ENCODE peak calls at places on chromosomes 12 and 14, in ten cellular contexts. One of them, this sample, is unnamed.

GRCh38 chr12:117005417-117006046 is 93.7 kb downstream of the TESC start:
- DNase-seq in posterior cingulate gyrus: no peak
- DNase-seq in NCI-H774: no peak
- DNase-seq in MG63: no peak
- DNase-seq in hepatic stellate cell: no peak
- DNase-seq in kidney tubule cell: no peak
- DNase-seq in mucosa of gallbladder: no peak
- DNase-seq in left cardiac atrium: no peak
- DNase-seq in NCI-H1417 treated with DMSO at 0.1 percent for 48 hours: no peak
- DNase-seq in iPS-NIHi11: no peak
- DNase-seq in this sample: no peak

GRCh38 chr12:3362751-3363150 is 128.3 kb upstream of the PRMT8 start:
- DNase-seq in posterior cingulate gyrus: no peak
- DNase-seq in NCI-H774: no peak
- DNase-seq in MG63: no peak
- DNase-seq in hepatic stellate cell: no peak
- DNase-seq in kidney tubule cell: peak
- DNase-seq in mucosa of gallbladder: no peak
- DNase-seq in left cardiac atrium: no peak
- DNase-seq in NCI-H1417 treated with DMSO at 0.1 percent for 48 hours: no peak
- DNase-seq in iPS-NIHi11: no peak
- DNase-seq in this sample: no peak

GRCh38 chr12:90322006-90322405 is 613.4 kb upstream of the ATP2B1 start:
- DNase-seq in posterior cingulate gyrus: no peak
- DNase-seq in NCI-H774: no peak
- DNase-seq in MG63: no peak
- DNase-seq in hepatic stellate cell: no peak
- DNase-seq in kidney tubule cell: no peak
- DNase-seq in mucosa of gallbladder: no peak
- DNase-seq in left cardiac atrium: no peak
- DNase-seq in NCI-H1417 treated with DMSO at 0.1 percent for 48 hours: no peak
- DNase-seq in iPS-NIHi11: no peak
- DNase-seq in this sample: no peak

GRCh38 chr12:63821781-63822251 is 22.7 kb upstream of the SRGAP1 start:
- DNase-seq in posterior cingulate gyrus: no peak
- DNase-seq in NCI-H774: no peak
- DNase-seq in MG63: no peak
- DNase-seq in hepatic stellate cell: no peak
- DNase-seq in kidney tubule cell: peak
- DNase-seq in mucosa of gallbladder: no peak
- DNase-seq in left cardiac atrium: peak
- DNase-seq in NCI-H1417 treated with DMSO at 0.1 percent for 48 hours: no peak
- DNase-seq in iPS-NIHi11: no peak
- DNase-seq in this sample: peak

GRCh38 chr12:28601659-28602058 is 411.4 kb downstream of the CCDC91 start:
- DNase-seq in posterior cingulate gyrus: no peak
- DNase-seq in NCI-H774: no peak
- DNase-seq in MG63: no peak
- DNase-seq in hepatic stellate cell: no peak
- DNase-seq in kidney tubule cell: no peak
- DNase-seq in mucosa of gallbladder: no peak
- DNase-seq in left cardiac atrium: no peak
- DNase-seq in NCI-H1417 treated with DMSO at 0.1 percent for 48 hours: no peak
- DNase-seq in iPS-NIHi11: no peak
- DNase-seq in this sample: no peak

GRCh38 chr12:25495336-25496097 is 57.6 kb downstream of the LMNTD1 start:
- DNase-seq in posterior cingulate gyrus: no peak
- DNase-seq in NCI-H774: no peak
- DNase-seq in MG63: peak
- DNase-seq in hepatic stellate cell: peak
- DNase-seq in kidney tubule cell: peak
- DNase-seq in mucosa of gallbladder: no peak
- DNase-seq in left cardiac atrium: no peak
- DNase-seq in NCI-H1417 treated with DMSO at 0.1 percent for 48 hours: no peak
- DNase-seq in iPS-NIHi11: no peak
- DNase-seq in this sample: no peak

GRCh38 chr12:25372969-25373368 is 122.2 kb upstream of the KRAS start:
- DNase-seq in posterior cingulate gyrus: no peak
- DNase-seq in NCI-H774: no peak
- DNase-seq in MG63: no peak
- DNase-seq in hepatic stellate cell: no peak
- DNase-seq in kidney tubule cell: no peak
- DNase-seq in mucosa of gallbladder: no peak
- DNase-seq in left cardiac atrium: no peak
- DNase-seq in NCI-H1417 treated with DMSO at 0.1 percent for 48 hours: no peak
- DNase-seq in iPS-NIHi11: no peak
- DNase-seq in this sample: no peak

GRCh38 chr12:122793685-122794106 is 19.3 kb downstream of the CCDC62 start:
- DNase-seq in posterior cingulate gyrus: no peak
- DNase-seq in NCI-H774: peak
- DNase-seq in MG63: no peak
- DNase-seq in hepatic stellate cell: peak
- DNase-seq in kidney tubule cell: peak
- DNase-seq in mucosa of gallbladder: no peak
- DNase-seq in left cardiac atrium: no peak
- DNase-seq in NCI-H1417 treated with DMSO at 0.1 percent for 48 hours: peak
- DNase-seq in iPS-NIHi11: peak
- DNase-seq in this sample: no peak

GRCh38 chr14:89564291-89564957 is 147.4 kb upstream of the FOXN3 start:
- DNase-seq in posterior cingulate gyrus: no peak
- DNase-seq in NCI-H774: no peak
- DNase-seq in MG63: no peak
- DNase-seq in hepatic stellate cell: no peak
- DNase-seq in kidney tubule cell: no peak
- DNase-seq in mucosa of gallbladder: no peak
- DNase-seq in left cardiac atrium: no peak
- DNase-seq in NCI-H1417 treated with DMSO at 0.1 percent for 48 hours: no peak
- DNase-seq in iPS-NIHi11: no peak
- DNase-seq in this sample: no peak

GRCh38 chr12:24880732-24881131 is 68.2 kb downstream of the BCAT1 start:
- DNase-seq in posterior cingulate gyrus: no peak
- DNase-seq in NCI-H774: no peak
- DNase-seq in MG63: no peak
- DNase-seq in hepatic stellate cell: no peak
- DNase-seq in kidney tubule cell: no peak
- DNase-seq in mucosa of gallbladder: no peak
- DNase-seq in left cardiac atrium: no peak
- DNase-seq in NCI-H1417 treated with DMSO at 0.1 percent for 48 hours: no peak
- DNase-seq in iPS-NIHi11: no peak
- DNase-seq in this sample: no peak

GRCh38 chr12:112848338-112848715 is 56.8 kb downstream of the RPH3A start:
- DNase-seq in posterior cingulate gyrus: no peak
- DNase-seq in NCI-H774: no peak
- DNase-seq in MG63: no peak
- DNase-seq in hepatic stellate cell: no peak
- DNase-seq in kidney tubule cell: no peak
- DNase-seq in mucosa of gallbladder: no peak
- DNase-seq in left cardiac atrium: no peak
- DNase-seq in NCI-H1417 treated with DMSO at 0.1 percent for 48 hours: no peak
- DNase-seq in iPS-NIHi11: no peak
- DNase-seq in this sample: no peak

GRCh38 chr12:12265571-12266388 is 1.1 kb downstream of the LRP6 start:
- DNase-seq in posterior cingulate gyrus: no peak
- DNase-seq in NCI-H774: no peak
- DNase-seq in MG63: no peak
- DNase-seq in hepatic stellate cell: peak
- DNase-seq in kidney tubule cell: peak
- DNase-seq in mucosa of gallbladder: no peak
- DNase-seq in left cardiac atrium: no peak
- DNase-seq in NCI-H1417 treated with DMSO at 0.1 percent for 48 hours: no peak
- DNase-seq in iPS-NIHi11: no peak
- DNase-seq in this sample: no peak

GRCh38 chr12:3491938-3492867 is 1.2 kb downstream of the PRMT8 start:
- DNase-seq in posterior cingulate gyrus: no peak
- DNase-seq in NCI-H774: peak
- DNase-seq in MG63: peak
- DNase-seq in hepatic stellate cell: peak
- DNase-seq in kidney tubule cell: peak
- DNase-seq in mucosa of gallbladder: peak
- DNase-seq in left cardiac atrium: peak
- DNase-seq in NCI-H1417 treated with DMSO at 0.1 percent for 48 hours: no peak
- DNase-seq in iPS-NIHi11: peak
- DNase-seq in this sample: no peak

GRCh38 chr12:80195143-80195726 is 95.9 kb downstream of the OTOGL start:
- DNase-seq in posterior cingulate gyrus: no peak
- DNase-seq in NCI-H774: peak
- DNase-seq in MG63: peak
- DNase-seq in hepatic stellate cell: peak
- DNase-seq in kidney tubule cell: peak
- DNase-seq in mucosa of gallbladder: no peak
- DNase-seq in left cardiac atrium: peak
- DNase-seq in NCI-H1417 treated with DMSO at 0.1 percent for 48 hours: peak
- DNase-seq in iPS-NIHi11: peak
- DNase-seq in this sample: no peak

GRCh38 chr14:72291908-72292688 is 359.9 kb downstream of the RGS6 start:
- DNase-seq in posterior cingulate gyrus: no peak
- DNase-seq in NCI-H774: no peak
- DNase-seq in MG63: no peak
- DNase-seq in hepatic stellate cell: peak
- DNase-seq in kidney tubule cell: peak
- DNase-seq in mucosa of gallbladder: peak
- DNase-seq in left cardiac atrium: no peak
- DNase-seq in NCI-H1417 treated with DMSO at 0.1 percent for 48 hours: no peak
- DNase-seq in iPS-NIHi11: peak
- DNase-seq in this sample: no peak

GRCh38 chr12:21516281-21516680 is 9.8 kb upstream of the SPX start:
- DNase-seq in posterior cingulate gyrus: no peak
- DNase-seq in NCI-H774: no peak
- DNase-seq in MG63: no peak
- DNase-seq in hepatic stellate cell: no peak
- DNase-seq in kidney tubule cell: no peak
- DNase-seq in mucosa of gallbladder: no peak
- DNase-seq in left cardiac atrium: no peak
- DNase-seq in NCI-H1417 treated with DMSO at 0.1 percent for 48 hours: no peak
- DNase-seq in iPS-NIHi11: no peak
- DNase-seq in this sample: no peak

GRCh38 chr12:117101953-117102833 is 3.0 kb upstream of the TESC start:
- DNase-seq in posterior cingulate gyrus: no peak
- DNase-seq in NCI-H774: no peak
- DNase-seq in MG63: no peak
- DNase-seq in hepatic stellate cell: no peak
- DNase-seq in kidney tubule cell: no peak
- DNase-seq in mucosa of gallbladder: no peak
- DNase-seq in left cardiac atrium: no peak
- DNase-seq in NCI-H1417 treated with DMSO at 0.1 percent for 48 hours: no peak
- DNase-seq in iPS-NIHi11: no peak
- DNase-seq in this sample: no peak

GRCh38 chr12:452667-453210 is 7.0 kb upstream of the B4GALNT3 start:
- DNase-seq in posterior cingulate gyrus: peak
- DNase-seq in NCI-H774: no peak
- DNase-seq in MG63: no peak
- DNase-seq in hepatic stellate cell: no peak
- DNase-seq in kidney tubule cell: no peak
- DNase-seq in mucosa of gallbladder: no peak
- DNase-seq in left cardiac atrium: no peak
- DNase-seq in NCI-H1417 treated with DMSO at 0.1 percent for 48 hours: no peak
- DNase-seq in iPS-NIHi11: no peak
- DNase-seq in this sample: no peak

GRCh38 chr12:21921436-21921835 is 19.8 kb downstream of the ABCC9 start:
- DNase-seq in posterior cingulate gyrus: no peak
- DNase-seq in NCI-H774: no peak
- DNase-seq in MG63: no peak
- DNase-seq in hepatic stellate cell: no peak
- DNase-seq in kidney tubule cell: no peak
- DNase-seq in mucosa of gallbladder: no peak
- DNase-seq in left cardiac atrium: no peak
- DNase-seq in NCI-H1417 treated with DMSO at 0.1 percent for 48 hours: no peak
- DNase-seq in iPS-NIHi11: no peak
- DNase-seq in this sample: no peak

GRCh38 chr12:19045421-19045820 is 84.1 kb upstream of the PLEKHA5 start:
- DNase-seq in posterior cingulate gyrus: no peak
- DNase-seq in NCI-H774: no peak
- DNase-seq in MG63: no peak
- DNase-seq in hepatic stellate cell: no peak
- DNase-seq in kidney tubule cell: no peak
- DNase-seq in mucosa of gallbladder: no peak
- DNase-seq in left cardiac atrium: no peak
- DNase-seq in NCI-H1417 treated with DMSO at 0.1 percent for 48 hours: no peak
- DNase-seq in iPS-NIHi11: no peak
- DNase-seq in this sample: no peak

GRCh38 chr12:101459642-101460346 is 15.3 kb upstream of the SPIC start:
- DNase-seq in posterior cingulate gyrus: no peak
- DNase-seq in NCI-H774: peak
- DNase-seq in MG63: peak
- DNase-seq in hepatic stellate cell: no peak
- DNase-seq in kidney tubule cell: peak
- DNase-seq in mucosa of gallbladder: peak
- DNase-seq in left cardiac atrium: no peak
- DNase-seq in NCI-H1417 treated with DMSO at 0.1 percent for 48 hours: no peak
- DNase-seq in iPS-NIHi11: peak
- DNase-seq in this sample: no peak

GRCh38 chr12:108734200-108734906 is 3.0 kb upstream of the CORO1C start:
- DNase-seq in posterior cingulate gyrus: no peak
- DNase-seq in NCI-H774: no peak
- DNase-seq in MG63: peak
- DNase-seq in hepatic stellate cell: peak
- DNase-seq in kidney tubule cell: peak
- DNase-seq in mucosa of gallbladder: peak
- DNase-seq in left cardiac atrium: no peak
- DNase-seq in NCI-H1417 treated with DMSO at 0.1 percent for 48 hours: no peak
- DNase-seq in iPS-NIHi11: no peak
- DNase-seq in this sample: no peak

GRCh38 chr12:109761631-109761950 is 48.0 kb downstream of the FAM222A start:
- DNase-seq in posterior cingulate gyrus: peak
- DNase-seq in NCI-H774: no peak
- DNase-seq in MG63: peak
- DNase-seq in hepatic stellate cell: no peak
- DNase-seq in kidney tubule cell: no peak
- DNase-seq in mucosa of gallbladder: no peak
- DNase-seq in left cardiac atrium: no peak
- DNase-seq in NCI-H1417 treated with DMSO at 0.1 percent for 48 hours: no peak
- DNase-seq in iPS-NIHi11: no peak
- DNase-seq in this sample: no peak

GRCh38 chr12:4934651-4935050 is 24.9 kb downstream of the KCNA1 start:
- DNase-seq in posterior cingulate gyrus: no peak
- DNase-seq in NCI-H774: peak
- DNase-seq in MG63: peak
- DNase-seq in hepatic stellate cell: no peak
- DNase-seq in kidney tubule cell: peak
- DNase-seq in mucosa of gallbladder: no peak
- DNase-seq in left cardiac atrium: no peak
- DNase-seq in NCI-H1417 treated with DMSO at 0.1 percent for 48 hours: peak
- DNase-seq in iPS-NIHi11: no peak
- DNase-seq in this sample: no peak

GRCh38 chr14:100047600-100047999 is 17.6 kb upstream of the EVL start:
- DNase-seq in posterior cingulate gyrus: no peak
- DNase-seq in NCI-H774: no peak
- DNase-seq in MG63: no peak
- DNase-seq in hepatic stellate cell: no peak
- DNase-seq in kidney tubule cell: no peak
- DNase-seq in mucosa of gallbladder: no peak
- DNase-seq in left cardiac atrium: no peak
- DNase-seq in NCI-H1417 treated with DMSO at 0.1 percent for 48 hours: no peak
- DNase-seq in iPS-NIHi11: no peak
- DNase-seq in this sample: no peak

GRCh38 chr12:44510510-44510909 is 365.6 kb downstream of the NELL2 start:
- DNase-seq in posterior cingulate gyrus: no peak
- DNase-seq in NCI-H774: no peak
- DNase-seq in MG63: no peak
- DNase-seq in hepatic stellate cell: no peak
- DNase-seq in kidney tubule cell: no peak
- DNase-seq in mucosa of gallbladder: no peak
- DNase-seq in left cardiac atrium: no peak
- DNase-seq in NCI-H1417 treated with DMSO at 0.1 percent for 48 hours: no peak
- DNase-seq in iPS-NIHi11: no peak
- DNase-seq in this sample: no peak

GRCh38 chr14:77219591-77219990 is 38.0 kb downstream of the TMEM63C start:
- DNase-seq in posterior cingulate gyrus: no peak
- DNase-seq in NCI-H774: no peak
- DNase-seq in MG63: peak
- DNase-seq in hepatic stellate cell: no peak
- DNase-seq in kidney tubule cell: no peak
- DNase-seq in mucosa of gallbladder: no peak
- DNase-seq in left cardiac atrium: no peak
- DNase-seq in NCI-H1417 treated with DMSO at 0.1 percent for 48 hours: no peak
- DNase-seq in iPS-NIHi11: no peak
- DNase-seq in this sample: no peak

GRCh38 chr14:84483072-84483410 is 1046.9 kb upstream of the FLRT2 start:
- DNase-seq in posterior cingulate gyrus: no peak
- DNase-seq in NCI-H774: no peak
- DNase-seq in MG63: no peak
- DNase-seq in hepatic stellate cell: no peak
- DNase-seq in kidney tubule cell: no peak
- DNase-seq in mucosa of gallbladder: no peak
- DNase-seq in left cardiac atrium: no peak
- DNase-seq in NCI-H1417 treated with DMSO at 0.1 percent for 48 hours: no peak
- DNase-seq in iPS-NIHi11: no peak
- DNase-seq in this sample: no peak